ENCODE peak calls at places on chromosomes 2 and 18, in seven cellular contexts. One of them, this sample, is unnamed.

GRCh38 chr2:200300650-200301314 is 5.7 kb upstream of the SPATS2L start:
- DNase-seq in heart left ventricle: no peak
- DNase-seq in choroid plexus epithelial cell: peak
- DNase-seq in lower lobe of right lung: no peak
- DNase-seq in astrocyte of the spinal cord: peak
- DNase-seq in tibial nerve: no peak
- DNase-seq in body of pancreas: no peak
- DNase-seq in this sample: no peak

GRCh38 chr2:111145951-111146350 is 25.2 kb downstream of the BCL2L11 start:
- DNase-seq in heart left ventricle: no peak
- DNase-seq in astrocyte of the spinal cord: no peak
- DNase-seq in tibial nerve: no peak
- DNase-seq in lower lobe of right lung: no peak
- DNase-seq in choroid plexus epithelial cell: no peak
- DNase-seq in body of pancreas: no peak
- DNase-seq in this sample: no peak

GRCh38 chr2:196606516-196606915 is 33.0 kb upstream of the CCDC150 start:
- DNase-seq in tibial nerve: no peak
- DNase-seq in heart left ventricle: no peak
- DNase-seq in body of pancreas: no peak
- DNase-seq in lower lobe of right lung: no peak
- DNase-seq in astrocyte of the spinal cord: no peak
- DNase-seq in choroid plexus epithelial cell: no peak
- DNase-seq in this sample: no peak

GRCh38 chr2:100114011-100114433 is 28.4 kb downstream of the AFF3 start:
- DNase-seq in choroid plexus epithelial cell: no peak
- DNase-seq in heart left ventricle: no peak
- DNase-seq in astrocyte of the spinal cord: no peak
- DNase-seq in tibial nerve: no peak
- DNase-seq in lower lobe of right lung: no peak
- DNase-seq in body of pancreas: no peak
- DNase-seq in this sample: no peak

GRCh38 chr2:47041065-47041464 is 114.0 kb downstream of the STPG4 start:
- DNase-seq in choroid plexus epithelial cell: peak
- DNase-seq in body of pancreas: no peak
- DNase-seq in tibial nerve: no peak
- DNase-seq in lower lobe of right lung: no peak
- DNase-seq in astrocyte of the spinal cord: no peak
- DNase-seq in heart left ventricle: peak
- DNase-seq in this sample: no peak

GRCh38 chr2:205800804-205801203 is 118.5 kb downstream of the NRP2 start:
- DNase-seq in lower lobe of right lung: no peak
- DNase-seq in choroid plexus epithelial cell: peak
- DNase-seq in heart left ventricle: no peak
- DNase-seq in astrocyte of the spinal cord: peak
- DNase-seq in body of pancreas: peak
- DNase-seq in tibial nerve: no peak
- DNase-seq in this sample: no peak

GRCh38 chr2:207505728-207506127 is 24.0 kb upstream of the CREB1 start:
- DNase-seq in lower lobe of right lung: no peak
- DNase-seq in body of pancreas: no peak
- DNase-seq in heart left ventricle: no peak
- DNase-seq in tibial nerve: no peak
- DNase-seq in astrocyte of the spinal cord: peak
- DNase-seq in choroid plexus epithelial cell: peak
- DNase-seq in this sample: no peak

GRCh38 chr2:24981742-24982141 is 10.0 kb upstream of the DNAJC27 start:
- DNase-seq in lower lobe of right lung: no peak
- DNase-seq in body of pancreas: no peak
- DNase-seq in heart left ventricle: no peak
- DNase-seq in astrocyte of the spinal cord: no peak
- DNase-seq in choroid plexus epithelial cell: no peak
- DNase-seq in tibial nerve: no peak
- DNase-seq in this sample: no peak

GRCh38 chr2:97995026-97995733 is 568 bp downstream of the TMEM131 start:
- DNase-seq in body of pancreas: peak
- DNase-seq in choroid plexus epithelial cell: peak
- DNase-seq in heart left ventricle: peak
- DNase-seq in astrocyte of the spinal cord: peak
- DNase-seq in lower lobe of right lung: peak
- DNase-seq in tibial nerve: peak
- DNase-seq in this sample: no peak

GRCh38 chr18:64639536-64639935 is 490.6 kb upstream of the LINC00305 start:
- DNase-seq in tibial nerve: no peak
- DNase-seq in body of pancreas: no peak
- DNase-seq in lower lobe of right lung: no peak
- DNase-seq in astrocyte of the spinal cord: peak
- DNase-seq in choroid plexus epithelial cell: no peak
- DNase-seq in heart left ventricle: no peak
- DNase-seq in this sample: no peak

GRCh38 chr2:240933048-240933965 is 27.2 kb downstream of the CROCC2 start:
- DNase-seq in heart left ventricle: peak
- DNase-seq in body of pancreas: peak
- DNase-seq in lower lobe of right lung: peak
- DNase-seq in choroid plexus epithelial cell: no peak
- DNase-seq in astrocyte of the spinal cord: no peak
- DNase-seq in tibial nerve: peak
- DNase-seq in this sample: peak

GRCh38 chr2:217789736-217790181 is 213.0 kb downstream of the TNS1 start:
- DNase-seq in choroid plexus epithelial cell: no peak
- DNase-seq in body of pancreas: no peak
- DNase-seq in tibial nerve: no peak
- DNase-seq in astrocyte of the spinal cord: no peak
- DNase-seq in heart left ventricle: no peak
- DNase-seq in lower lobe of right lung: no peak
- DNase-seq in this sample: no peak

GRCh38 chr2:215347878-215348277 is 36.0 kb downstream of the ATIC start:
- DNase-seq in tibial nerve: no peak
- DNase-seq in choroid plexus epithelial cell: no peak
- DNase-seq in body of pancreas: no peak
- DNase-seq in astrocyte of the spinal cord: no peak
- DNase-seq in heart left ventricle: no peak
- DNase-seq in lower lobe of right lung: no peak
- DNase-seq in this sample: no peak

GRCh38 chr2:99336780-99337163 is 417 bp upstream of the EIF5B start:
- DNase-seq in astrocyte of the spinal cord: no peak
- DNase-seq in lower lobe of right lung: no peak
- DNase-seq in heart left ventricle: no peak
- DNase-seq in choroid plexus epithelial cell: no peak
- DNase-seq in body of pancreas: no peak
- DNase-seq in tibial nerve: no peak
- DNase-seq in this sample: no peak

GRCh38 chr2:240919786-240920782 is 13.9 kb downstream of the CROCC2 start:
- DNase-seq in body of pancreas: peak
- DNase-seq in lower lobe of right lung: peak
- DNase-seq in heart left ventricle: peak
- DNase-seq in choroid plexus epithelial cell: no peak
- DNase-seq in astrocyte of the spinal cord: no peak
- DNase-seq in tibial nerve: peak
- DNase-seq in this sample: peak

GRCh38 chr2:118973542-118973951 is 31.6 kb downstream of the MARCO start:
- DNase-seq in tibial nerve: no peak
- DNase-seq in astrocyte of the spinal cord: no peak
- DNase-seq in body of pancreas: peak
- DNase-seq in lower lobe of right lung: peak
- DNase-seq in heart left ventricle: no peak
- DNase-seq in choroid plexus epithelial cell: no peak
- DNase-seq in this sample: no peak
- H3K4me3 ChIP-seq in tibial nerve: no peak
- H3K4me3 ChIP-seq in astrocyte of the spinal cord: no peak
- H3K4me3 ChIP-seq in body of pancreas: no peak
- H3K4me3 ChIP-seq in lower lobe of right lung: no peak
- H3K4me3 ChIP-seq in heart left ventricle: no peak
- H3K4me3 ChIP-seq in choroid plexus epithelial cell: no peak
- H3K4me3 ChIP-seq in this sample: no peak

DNA sequence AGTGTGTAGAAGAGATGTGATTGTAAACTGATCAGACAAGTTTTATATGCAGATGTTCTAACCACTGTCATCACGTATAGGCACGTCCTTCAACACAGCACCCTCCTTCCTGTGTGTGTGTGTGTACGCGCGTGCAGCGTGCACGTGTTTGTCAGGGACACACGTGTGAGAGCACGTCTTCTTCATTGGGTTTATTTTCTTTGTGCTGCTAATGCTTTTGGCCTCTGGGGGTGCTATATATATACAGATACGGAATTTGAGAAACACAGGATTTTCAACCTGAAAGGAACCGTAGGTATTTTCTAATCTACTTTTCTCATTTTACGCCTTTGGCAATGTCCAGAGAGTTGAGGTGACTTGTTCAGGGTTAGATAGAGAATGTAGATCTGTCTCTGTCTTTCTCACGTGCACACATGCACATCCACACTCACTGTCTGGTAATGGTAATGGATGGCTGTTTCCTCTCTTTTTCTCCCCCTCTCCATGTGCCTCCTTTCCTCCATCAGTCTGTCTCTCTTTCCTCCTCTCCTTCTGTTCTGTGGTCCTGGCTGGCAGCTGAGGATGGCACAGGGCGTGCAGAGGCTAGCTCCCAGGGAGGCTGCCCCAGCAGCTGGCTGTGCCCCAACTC is 13.4 kb upstream of the CELF4 start:
- DNase-seq in body of pancreas: peak
- DNase-seq in tibial nerve: no peak
- DNase-seq in astrocyte of the spinal cord: peak
- DNase-seq in lower lobe of right lung: no peak
- DNase-seq in heart left ventricle: no peak
- DNase-seq in choroid plexus epithelial cell: peak
- DNase-seq in this sample: no peak
- TF ChIP-seq CTCF in body of pancreas: peak
- TF ChIP-seq CTCF in tibial nerve: peak
- TF ChIP-seq CTCF in astrocyte of the spinal cord: peak
- TF ChIP-seq CTCF in lower lobe of right lung: peak
- TF ChIP-seq CTCF in heart left ventricle: peak
- TF ChIP-seq CTCF in choroid plexus epithelial cell: peak
- TF ChIP-seq CTCF in this sample: peak

GRCh38 chr2:135962401-135963138 is 22.9 kb downstream of the DARS1 start:
- DNase-seq in astrocyte of the spinal cord: no peak
- DNase-seq in body of pancreas: no peak
- DNase-seq in tibial nerve: no peak
- DNase-seq in lower lobe of right lung: no peak
- DNase-seq in choroid plexus epithelial cell: no peak
- DNase-seq in heart left ventricle: no peak
- DNase-seq in this sample: no peak

GRCh38 chr2:135965756-135966155 is 19.7 kb downstream of the DARS1 start:
- DNase-seq in tibial nerve: no peak
- DNase-seq in choroid plexus epithelial cell: no peak
- DNase-seq in body of pancreas: no peak
- DNase-seq in heart left ventricle: no peak
- DNase-seq in lower lobe of right lung: no peak
- DNase-seq in astrocyte of the spinal cord: no peak
- DNase-seq in this sample: no peak

GRCh38 chr2:135960598-135961551 is 24.6 kb downstream of the DARS1 start:
- DNase-seq in lower lobe of right lung: no peak
- DNase-seq in astrocyte of the spinal cord: peak
- DNase-seq in choroid plexus epithelial cell: peak
- DNase-seq in tibial nerve: no peak
- DNase-seq in heart left ventricle: no peak
- DNase-seq in body of pancreas: no peak
- DNase-seq in this sample: no peak

GRCh38 chr2:135963841-135964240 is 21.6 kb downstream of the DARS1 start:
- DNase-seq in choroid plexus epithelial cell: peak
- DNase-seq in astrocyte of the spinal cord: peak
- DNase-seq in heart left ventricle: no peak
- DNase-seq in tibial nerve: no peak
- DNase-seq in body of pancreas: no peak
- DNase-seq in lower lobe of right lung: no peak
- DNase-seq in this sample: no peak

DNA sequence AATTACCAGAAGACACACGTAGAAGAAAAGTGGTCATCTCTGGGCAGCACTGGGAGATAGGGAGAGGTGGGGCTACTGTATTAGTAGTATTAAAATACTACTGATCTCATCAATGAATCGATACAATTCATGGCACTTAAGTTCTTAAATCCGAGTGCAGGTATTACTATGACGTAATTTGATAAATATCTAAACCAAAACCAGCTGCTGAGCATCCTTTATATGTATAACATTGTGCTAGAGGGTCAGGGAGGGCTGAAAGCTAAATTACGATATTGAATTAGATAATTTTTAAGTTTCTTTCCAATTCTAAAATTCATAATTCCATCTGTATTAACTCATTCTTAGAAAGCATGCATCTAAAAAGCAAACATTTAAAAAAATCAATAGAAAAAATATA is 25.3 kb downstream of the DARS1 start:
- DNase-seq in astrocyte of the spinal cord: no peak
- DNase-seq in body of pancreas: no peak
- DNase-seq in choroid plexus epithelial cell: no peak
- DNase-seq in heart left ventricle: no peak
- DNase-seq in lower lobe of right lung: no peak
- DNase-seq in tibial nerve: no peak
- DNase-seq in this sample: no peak
- H3K4me3 ChIP-seq in astrocyte of the spinal cord: no peak
- H3K4me3 ChIP-seq in body of pancreas: no peak
- H3K4me3 ChIP-seq in choroid plexus epithelial cell: no peak
- H3K4me3 ChIP-seq in heart left ventricle: no peak
- H3K4me3 ChIP-seq in lower lobe of right lung: no peak
- H3K4me3 ChIP-seq in tibial nerve: no peak
- H3K4me3 ChIP-seq in this sample: no peak

GRCh38 chr2:64654063-64654811 is 524 bp upstream of the SERTAD2 start:
- DNase-seq in lower lobe of right lung: peak
- DNase-seq in body of pancreas: peak
- DNase-seq in choroid plexus epithelial cell: peak
- DNase-seq in heart left ventricle: peak
- DNase-seq in astrocyte of the spinal cord: peak
- DNase-seq in tibial nerve: peak
- DNase-seq in this sample: peak
- TF ChIP-seq CTCF in lower lobe of right lung: no peak
- TF ChIP-seq CTCF in body of pancreas: no peak
- TF ChIP-seq CTCF in choroid plexus epithelial cell: no peak
- TF ChIP-seq CTCF in heart left ventricle: no peak
- TF ChIP-seq CTCF in astrocyte of the spinal cord: no peak
- TF ChIP-seq CTCF in tibial nerve: no peak
- TF ChIP-seq CTCF in this sample: no peak

GRCh38 chr18:48136051-48136543 is 205.6 kb upstream of the SMAD2 start:
- DNase-seq in body of pancreas: peak
- DNase-seq in astrocyte of the spinal cord: no peak
- DNase-seq in heart left ventricle: peak
- DNase-seq in choroid plexus epithelial cell: no peak
- DNase-seq in lower lobe of right lung: peak
- DNase-seq in tibial nerve: no peak
- DNase-seq in this sample: no peak
- H3K4me3 ChIP-seq in body of pancreas: peak
- H3K4me3 ChIP-seq in astrocyte of the spinal cord: no peak
- H3K4me3 ChIP-seq in heart left ventricle: peak
- H3K4me3 ChIP-seq in choroid plexus epithelial cell: peak
- H3K4me3 ChIP-seq in lower lobe of right lung: peak
- H3K4me3 ChIP-seq in tibial nerve: peak
- H3K4me3 ChIP-seq in this sample: peak

GRCh38 chr2:71631411-71631931 is 178.1 kb downstream of the DYSF start:
- DNase-seq in lower lobe of right lung: no peak
- DNase-seq in choroid plexus epithelial cell: peak
- DNase-seq in astrocyte of the spinal cord: peak
- DNase-seq in tibial nerve: no peak
- DNase-seq in heart left ventricle: no peak
- DNase-seq in body of pancreas: no peak
- DNase-seq in this sample: no peak
- TF ChIP-seq CTCF in lower lobe of right lung: no peak
- TF ChIP-seq CTCF in choroid plexus epithelial cell: no peak
- TF ChIP-seq CTCF in astrocyte of the spinal cord: no peak
- TF ChIP-seq CTCF in tibial nerve: no peak
- TF ChIP-seq CTCF in heart left ventricle: no peak
- TF ChIP-seq CTCF in body of pancreas: no peak
- TF ChIP-seq CTCF in this sample: no peak

GRCh38 chr2:9847140-9847539 is 3.9 kb downstream of the TAF1B start:
- DNase-seq in body of pancreas: no peak
- DNase-seq in heart left ventricle: no peak
- DNase-seq in tibial nerve: no peak
- DNase-seq in lower lobe of right lung: no peak
- DNase-seq in choroid plexus epithelial cell: peak
- DNase-seq in astrocyte of the spinal cord: no peak
- DNase-seq in this sample: no peak
- H3K4me3 ChIP-seq in body of pancreas: no peak
- H3K4me3 ChIP-seq in heart left ventricle: no peak
- H3K4me3 ChIP-seq in tibial nerve: no peak
- H3K4me3 ChIP-seq in lower lobe of right lung: no peak
- H3K4me3 ChIP-seq in choroid plexus epithelial cell: no peak
- H3K4me3 ChIP-seq in astrocyte of the spinal cord: no peak
- H3K4me3 ChIP-seq in this sample: no peak